ENCODE peak calls at places on chromosome 21, in nine cellular contexts. One of them, this sample, is unnamed.
A peak's percentile ranks its signal among the peaks of the same experiment; 100 is the strongest.

GRCh38 chr21:27505516-27505915 is 538.6 kb upstream of the ADAMTS5 start:
- DNase-seq in HCT116: no peak
- DNase-seq in NCI-H1105: no peak
- DNase-seq in CD8-positive, alpha-beta T cell: no peak
- DNase-seq in WERI-Rb-1: no peak
- DNase-seq in activated naive CD4-positive, alpha-beta T cell treated with anti-CD3 and anti-CD28 coated beads, Interleukin-2, amount 10 ng/mL, durations not matched to agents 7 days and 5 days: no peak
- DNase-seq in activated CD4-positive, alpha-beta T cell treated with anti-CD3 and anti-CD28 coated beads, Interleukin-2, amount 50 U/mL, for 1 hour: no peak
- DNase-seq in activated T-cell treated with anti-CD3 and anti-CD28 coated beads for 1 hour: no peak
- DNase-seq in osteoblast: no peak
- DNase-seq in this sample: no peak

GRCh38 chr21:28442624-28443023 is 550.1 kb downstream of the LTN1 start:
- DNase-seq in WERI-Rb-1: no peak
- DNase-seq in osteoblast: peak; percentile 52
- DNase-seq in activated T-cell treated with anti-CD3 and anti-CD28 coated beads for 1 hour: no peak
- DNase-seq in activated CD4-positive, alpha-beta T cell treated with anti-CD3 and anti-CD28 coated beads, Interleukin-2, amount 50 U/mL, for 1 hour: no peak
- DNase-seq in activated naive CD4-positive, alpha-beta T cell treated with anti-CD3 and anti-CD28 coated beads, Interleukin-2, amount 10 ng/mL, durations not matched to agents 7 days and 5 days: no peak
- DNase-seq in HCT116: no peak
- DNase-seq in CD8-positive, alpha-beta T cell: no peak
- DNase-seq in NCI-H1105: no peak
- DNase-seq in this sample: no peak

GRCh38 chr21:46532080-46532479 is 72.8 kb downstream of the S100B start:
- DNase-seq in WERI-Rb-1: no peak
- DNase-seq in CD8-positive, alpha-beta T cell: peak; percentile 77
- DNase-seq in activated CD4-positive, alpha-beta T cell treated with anti-CD3 and anti-CD28 coated beads, Interleukin-2, amount 50 U/mL, for 1 hour: no peak
- DNase-seq in HCT116: no peak
- DNase-seq in osteoblast: peak; percentile 53
- DNase-seq in NCI-H1105: no peak
- DNase-seq in activated naive CD4-positive, alpha-beta T cell treated with anti-CD3 and anti-CD28 coated beads, Interleukin-2, amount 10 ng/mL, durations not matched to agents 7 days and 5 days: peak; percentile 45
- DNase-seq in activated T-cell treated with anti-CD3 and anti-CD28 coated beads for 1 hour: no peak
- DNase-seq in this sample: peak; percentile 42

GRCh38 chr21:15003463-15004135 is 61.2 kb downstream of the NRIP1 start:
- DNase-seq in NCI-H1105: peak; percentile 80
- DNase-seq in osteoblast: no peak
- DNase-seq in activated naive CD4-positive, alpha-beta T cell treated with anti-CD3 and anti-CD28 coated beads, Interleukin-2, amount 10 ng/mL, durations not matched to agents 7 days and 5 days: no peak
- DNase-seq in HCT116: no peak
- DNase-seq in activated CD4-positive, alpha-beta T cell treated with anti-CD3 and anti-CD28 coated beads, Interleukin-2, amount 50 U/mL, for 1 hour: no peak
- DNase-seq in activated T-cell treated with anti-CD3 and anti-CD28 coated beads for 1 hour: no peak
- DNase-seq in CD8-positive, alpha-beta T cell: no peak
- DNase-seq in WERI-Rb-1: peak; percentile 61
- DNase-seq in this sample: no peak

GRCh38 chr21:39093526-39093925 is 89.7 kb downstream of the PSMG1 start:
- DNase-seq in NCI-H1105: no peak
- DNase-seq in osteoblast: no peak
- DNase-seq in activated CD4-positive, alpha-beta T cell treated with anti-CD3 and anti-CD28 coated beads, Interleukin-2, amount 50 U/mL, for 1 hour: no peak
- DNase-seq in WERI-Rb-1: no peak
- DNase-seq in CD8-positive, alpha-beta T cell: no peak
- DNase-seq in activated T-cell treated with anti-CD3 and anti-CD28 coated beads for 1 hour: no peak
- DNase-seq in activated naive CD4-positive, alpha-beta T cell treated with anti-CD3 and anti-CD28 coated beads, Interleukin-2, amount 10 ng/mL, durations not matched to agents 7 days and 5 days: no peak
- DNase-seq in HCT116: no peak
- DNase-seq in this sample: no peak

GRCh38 chr21:46109251-46110221 is 11.6 kb downstream of the COL6A2 start:
- DNase-seq in osteoblast: peak; percentile 78
- DNase-seq in NCI-H1105: no peak
- DNase-seq in HCT116: no peak
- DNase-seq in WERI-Rb-1: no peak
- DNase-seq in activated naive CD4-positive, alpha-beta T cell treated with anti-CD3 and anti-CD28 coated beads, Interleukin-2, amount 10 ng/mL, durations not matched to agents 7 days and 5 days: peak; percentile 8
- DNase-seq in activated CD4-positive, alpha-beta T cell treated with anti-CD3 and anti-CD28 coated beads, Interleukin-2, amount 50 U/mL, for 1 hour: no peak
- DNase-seq in activated T-cell treated with anti-CD3 and anti-CD28 coated beads for 1 hour: no peak
- DNase-seq in CD8-positive, alpha-beta T cell: peak; percentile 39
- DNase-seq in this sample: no peak

GRCh38 chr21:45256021-45256911 is 31.4 kb downstream of the POFUT2 start:
- DNase-seq in activated naive CD4-positive, alpha-beta T cell treated with anti-CD3 and anti-CD28 coated beads, Interleukin-2, amount 10 ng/mL, durations not matched to agents 7 days and 5 days: no peak
- DNase-seq in HCT116: no peak
- DNase-seq in WERI-Rb-1: no peak
- DNase-seq in activated CD4-positive, alpha-beta T cell treated with anti-CD3 and anti-CD28 coated beads, Interleukin-2, amount 50 U/mL, for 1 hour: no peak
- DNase-seq in activated T-cell treated with anti-CD3 and anti-CD28 coated beads for 1 hour: no peak
- DNase-seq in CD8-positive, alpha-beta T cell: peak; percentile 46
- DNase-seq in NCI-H1105: no peak
- DNase-seq in osteoblast: peak; percentile 62
- DNase-seq in this sample: no peak

GRCh38 chr21:38821959-38822682 is 16.4 kb downstream of the ETS2 start:
- DNase-seq in WERI-Rb-1: no peak
- DNase-seq in CD8-positive, alpha-beta T cell: no peak
- DNase-seq in activated naive CD4-positive, alpha-beta T cell treated with anti-CD3 and anti-CD28 coated beads, Interleukin-2, amount 10 ng/mL, durations not matched to agents 7 days and 5 days: no peak
- DNase-seq in osteoblast: no peak
- DNase-seq in NCI-H1105: no peak
- DNase-seq in HCT116: no peak
- DNase-seq in activated T-cell treated with anti-CD3 and anti-CD28 coated beads for 1 hour: no peak
- DNase-seq in activated CD4-positive, alpha-beta T cell treated with anti-CD3 and anti-CD28 coated beads, Interleukin-2, amount 50 U/mL, for 1 hour: no peak
- DNase-seq in this sample: no peak

GRCh38 chr21:29144736-29145353 is 14.4 kb downstream of the MAP3K7CL start:
- DNase-seq in NCI-H1105: no peak
- DNase-seq in osteoblast: no peak
- DNase-seq in CD8-positive, alpha-beta T cell: no peak
- DNase-seq in WERI-Rb-1: no peak
- DNase-seq in activated T-cell treated with anti-CD3 and anti-CD28 coated beads for 1 hour: no peak
- DNase-seq in activated naive CD4-positive, alpha-beta T cell treated with anti-CD3 and anti-CD28 coated beads, Interleukin-2, amount 10 ng/mL, durations not matched to agents 7 days and 5 days: no peak
- DNase-seq in activated CD4-positive, alpha-beta T cell treated with anti-CD3 and anti-CD28 coated beads, Interleukin-2, amount 50 U/mL, for 1 hour: no peak
- DNase-seq in HCT116: no peak
- DNase-seq in this sample: no peak

GRCh38 chr21:34986561-34987533 is 62.3 kb downstream of the RUNX1 start:
- DNase-seq in activated T-cell treated with anti-CD3 and anti-CD28 coated beads for 1 hour: peak; percentile 40
- DNase-seq in CD8-positive, alpha-beta T cell: peak; percentile 72
- DNase-seq in HCT116: peak; percentile 93
- DNase-seq in activated CD4-positive, alpha-beta T cell treated with anti-CD3 and anti-CD28 coated beads, Interleukin-2, amount 50 U/mL, for 1 hour: peak; percentile 67
- DNase-seq in osteoblast: peak; percentile 66
- DNase-seq in WERI-Rb-1: no peak
- DNase-seq in NCI-H1105: no peak
- DNase-seq in activated naive CD4-positive, alpha-beta T cell treated with anti-CD3 and anti-CD28 coated beads, Interleukin-2, amount 10 ng/mL, durations not matched to agents 7 days and 5 days: peak; percentile 78
- DNase-seq in this sample: peak; percentile 67

This sample was measured in CD4-positive, alpha-beta memory T cell.